ENCODE peak calls at places on chromosomes 6 and 20, in four cellular contexts. One of them, this sample, is unnamed.

GRCh38 chr20:4820833-4821518 is 99.3 kb downstream of the PRND start:
- DNase-seq in body of pancreas: no peak
- DNase-seq in left cardiac atrium: no peak
- DNase-seq in GOT3: no peak
- DNase-seq in this sample: peak; percentile 50

GRCh38 chr6:57195457-57195856 is 23.3 kb downstream of the BAG2 start:
- DNase-seq in body of pancreas: no peak
- DNase-seq in left cardiac atrium: no peak
- DNase-seq in GOT3: no peak
- DNase-seq in this sample: no peak

GRCh38 chr6:138275976-138276375 is 57.7 kb upstream of the PBOV1 start:
- DNase-seq in body of pancreas: no peak
- DNase-seq in left cardiac atrium: no peak
- DNase-seq in GOT3: no peak
- DNase-seq in this sample: no peak

GRCh38 chr20:41161886-41162285 is 24.5 kb downstream of the PLCG1 start:
- DNase-seq in body of pancreas: no peak
- DNase-seq in left cardiac atrium: no peak
- DNase-seq in GOT3: no peak
- DNase-seq in this sample: no peak

GRCh38 chr6:129440691-129441090 is 269.3 kb downstream of the ARHGAP18 start:
- DNase-seq in body of pancreas: no peak
- DNase-seq in left cardiac atrium: no peak
- DNase-seq in GOT3: no peak
- DNase-seq in this sample: no peak

GRCh38 chr6:4358414-4359107 is 223.2 kb upstream of the ECI2 start:
- DNase-seq in body of pancreas: peak; percentile 95
- DNase-seq in left cardiac atrium: peak; percentile 95
- DNase-seq in GOT3: peak; percentile 95
- DNase-seq in this sample: peak; percentile 90

GRCh38 chr6:128570439-128571063 is 50.2 kb upstream of the PTPRK start:
- DNase-seq in body of pancreas: no peak
- DNase-seq in left cardiac atrium: no peak
- DNase-seq in GOT3: no peak
- DNase-seq in this sample: no peak

GRCh38 chr6:73451166-73452106 is 661 bp downstream of the CGAS start:
- DNase-seq in body of pancreas: peak; percentile 32
- DNase-seq in left cardiac atrium: peak; percentile 40
- DNase-seq in GOT3: no peak
- DNase-seq in this sample: peak; percentile 58

GRCh38 chr6:3777695-3778461 is 26.4 kb upstream of the PXDC1 start:
- DNase-seq in body of pancreas: no peak
- DNase-seq in left cardiac atrium: no peak
- DNase-seq in GOT3: no peak
- DNase-seq in this sample: no peak

GRCh38 chr6:39003072-39003471 is 45.5 kb upstream of the GLP1R start:
- DNase-seq in body of pancreas: no peak
- DNase-seq in left cardiac atrium: no peak
- DNase-seq in GOT3: no peak
- DNase-seq in this sample: no peak

GRCh38 chr20:63153254-63154221 is 62.4 kb downstream of the YTHDF1 start:
- DNase-seq in body of pancreas: no peak
- DNase-seq in left cardiac atrium: no peak
- DNase-seq in GOT3: no peak
- DNase-seq in this sample: no peak

GRCh38 chr6:9896806-9897205 is 518.1 kb downstream of the TFAP2A start:
- DNase-seq in body of pancreas: no peak
- DNase-seq in left cardiac atrium: no peak
- DNase-seq in GOT3: no peak
- DNase-seq in this sample: no peak

GRCh38 chr20:64193058-64193457 is 28.8 kb downstream of the MYT1 start:
- DNase-seq in body of pancreas: no peak
- DNase-seq in left cardiac atrium: no peak
- DNase-seq in GOT3: no peak
- DNase-seq in this sample: no peak

GRCh38 chr6:143539723-143540122 is 28.2 kb upstream of the FUCA2 start:
- DNase-seq in body of pancreas: no peak
- DNase-seq in left cardiac atrium: no peak
- DNase-seq in GOT3: no peak
- DNase-seq in this sample: no peak

GRCh38 chr6:170584181-170584953 is at the start of gene PDCD2:
- DNase-seq in body of pancreas: peak; percentile 94
- DNase-seq in left cardiac atrium: peak; percentile 96
- DNase-seq in GOT3: peak; percentile 79
- DNase-seq in this sample: peak; percentile 82

GRCh38 chr6:7050911-7051779 is 56.6 kb upstream of the RREB1 start:
- DNase-seq in body of pancreas: peak; percentile 57
- DNase-seq in left cardiac atrium: peak; percentile 67
- DNase-seq in GOT3: peak; percentile 37
- DNase-seq in this sample: peak; percentile 64

GRCh38 chr6:147285087-147285855 is 81.1 kb downstream of the STXBP5 start:
- DNase-seq in body of pancreas: no peak
- DNase-seq in left cardiac atrium: no peak
- DNase-seq in GOT3: no peak
- DNase-seq in this sample: peak; percentile 5

GRCh38 chr6:57221936-57222683 is at the start of gene RAB23:
- DNase-seq in body of pancreas: peak; percentile 77
- DNase-seq in left cardiac atrium: peak; percentile 86
- DNase-seq in GOT3: peak; percentile 64
- DNase-seq in this sample: peak; percentile 77

GRCh38 chr20:33304046-33304445 is 21.0 kb downstream of the BPIFB1 start:
- DNase-seq in body of pancreas: no peak
- DNase-seq in left cardiac atrium: no peak
- DNase-seq in GOT3: no peak
- DNase-seq in this sample: no peak

GRCh38 chr6:16355699-16356481 is 117.5 kb downstream of the GMPR start:
- DNase-seq in body of pancreas: no peak
- DNase-seq in left cardiac atrium: no peak
- DNase-seq in GOT3: no peak
- DNase-seq in this sample: peak; percentile 21

GRCh38 chr6:162854228-162854627 is 126.5 kb downstream of the PACRG start:
- DNase-seq in body of pancreas: no peak
- DNase-seq in left cardiac atrium: no peak
- DNase-seq in GOT3: no peak
- DNase-seq in this sample: no peak

GRCh38 chr20:39853664-39854063 is 835.4 kb downstream of the MAFB start:
- DNase-seq in body of pancreas: no peak
- DNase-seq in left cardiac atrium: no peak
- DNase-seq in GOT3: peak; percentile 24
- DNase-seq in this sample: no peak

This sample was measured in A549.